ENCODE peak calls at places on chromosomes 11 and 22, in five cellular contexts. Z is body of pancreas, P is NCI-H774, L is cardiac muscle cell, J is suprapubic skin. T is an unnamed sample.

GRCh38 chr22:37751449-37752188 is 54.8 kb downstream of the TRIOBP start:
- DNase-seq in Z (no peak), P (no peak), L (no peak), J (no peak), T (no peak)

GRCh38 chr11:125412509-125412908 is 83.6 kb downstream of the FEZ1 start:
- DNase-seq in Z (no peak), P (no peak), L (no peak), J (no peak), T (no peak)

GRCh38 chr11:69914286-69915150 is 95.3 kb upstream of the FGF3 start:
- DNase-seq in Z (no peak), P (no peak), L (no peak), J (peak), T (no peak)

GRCh38 chr22:30423296-30423958 is 2.1 kb upstream of the MTFP1 start:
- DNase-seq in Z (peak), P (no peak), L (peak), J (peak), T (no peak)

GRCh38 chr11:86228967-86229330 is 15.6 kb upstream of the EED start:
- DNase-seq in Z (no peak), P (no peak), L (no peak), J (no peak), T (no peak)

GRCh38 chr11:120494595-120494994 is 17.0 kb upstream of the GRIK4 start:
- DNase-seq in Z (no peak), P (no peak), L (peak), J (no peak), T (no peak)

GRCh38 chr22:42937164-42937854 is 77.6 kb downstream of the PACSIN2 start:
- DNase-seq in Z (peak), P (no peak), L (no peak), J (peak), T (no peak)

GRCh38 chr11:3036419-3036818 is 20.8 kb downstream of the CARS1 start:
- DNase-seq in Z (no peak), P (no peak), L (no peak), J (no peak), T (no peak)

GRCh38 chr11:9687736-9688494 is 24.0 kb downstream of the SWAP70 start:
- DNase-seq in Z (peak), P (no peak), L (peak), J (no peak), T (no peak)

GRCh38 chr11:132770802-132771545 is 761.3 kb downstream of the OPCML start:
- DNase-seq in Z (no peak), P (no peak), L (no peak), J (no peak), T (no peak)

GRCh38 chr11:121300972-121301699 is 8.6 kb downstream of the SC5D start:
- DNase-seq in Z (no peak), P (no peak), L (no peak), J (no peak), T (no peak)

GRCh38 chr11:74896311-74896710 is 52.6 kb downstream of the XRRA1 start:
- DNase-seq in Z (no peak), P (no peak), L (no peak), J (no peak), T (no peak)

GRCh38 chr11:29554000-29554399 is 462.8 kb downstream of the KCNA4 start:
- DNase-seq in Z (no peak), P (no peak), L (no peak), J (no peak), T (no peak)

GRCh38 chr22:38270091-38270972 is 2.5 kb downstream of the TMEM184B start:
- DNase-seq in Z (no peak), P (no peak), L (no peak), J (no peak), T (no peak)

GRCh38 chr22:17063372-17064106 is 21.3 kb upstream of the IL17RA start:
- DNase-seq in Z (peak), P (no peak), L (peak), J (no peak), T (no peak)

GRCh38 chr11:68890490-68891231 is 13.0 kb downstream of the MRPL21 start:
- DNase-seq in Z (peak), P (no peak), L (no peak), J (peak), T (no peak)

GRCh38 chr22:31229402-31230140 is 17.5 kb downstream of the LIMK2 start:
- DNase-seq in Z (peak), P (no peak), L (no peak), J (no peak), T (no peak)

GRCh38 chr11:123653405-123653996 is 923 bp downstream of the SCN3B start:
- DNase-seq in Z (no peak), P (peak), L (no peak), J (no peak), T (no peak)

GRCh38 chr11:72951193-72951592 is 137.0 kb downstream of the ATG16L2 start:
- DNase-seq in Z (no peak), P (no peak), L (no peak), J (no peak), T (no peak)

GRCh38 chr22:32265882-32266767 is 11.0 kb upstream of the SLC5A4 start:
- DNase-seq in Z (peak), P (peak), L (peak), J (peak), T (peak)

GRCh38 chr11:20367313-20367948 is 3.9 kb downstream of the HTATIP2 start:
- DNase-seq in Z (no peak), P (no peak), L (no peak), J (no peak), T (no peak)

GRCh38 chr22:29936186-29936585 is 53.2 kb downstream of the MTMR3 start:
- DNase-seq in Z (no peak), P (no peak), L (no peak), J (no peak), T (no peak)

GRCh38 chr22:46025973-46026906 is 49.3 kb upstream of the WNT7B start:
- DNase-seq in Z (peak), P (no peak), L (no peak), J (peak), T (no peak)

GRCh38 chr22:50677493-50678217 is 5.0 kb downstream of the SHANK3 start:
- DNase-seq in Z (no peak), P (no peak), L (no peak), J (peak), T (no peak)

GRCh38 chr11:97786961-97787360 is 1233.8 kb upstream of the CNTN5 start:
- DNase-seq in Z (no peak), P (no peak), L (no peak), J (no peak), T (no peak)

GRCh38 chr22:40413873-40414272 is 43.5 kb downstream of the SGSM3 start:
- DNase-seq in Z (no peak), P (no peak), L (no peak), J (no peak), T (no peak)

GRCh38 chr11:76604652-76605241 is 65.8 kb downstream of the LRRC32 start:
- DNase-seq in Z (peak), P (no peak), L (no peak), J (peak), T (no peak)

GRCh38 chr11:13140028-13140870 is 131.1 kb downstream of the RASSF10 start:
- DNase-seq in Z (peak), P (no peak), L (peak), J (no peak), T (no peak)

GRCh38 chr11:77151804-77152513 is 23.9 kb downstream of the MYO7A start:
- DNase-seq in Z (no peak), P (no peak), L (no peak), J (no peak), T (no peak)

GRCh38 chr11:44726278-44727113 is at the start of gene TSPAN18:
- DNase-seq in Z (no peak), P (no peak), L (peak), J (no peak), T (peak)

GRCh38 chr22:32327596-32328171 is 30.0 kb upstream of the RFPL3 start:
- DNase-seq in Z (no peak), P (no peak), L (no peak), J (no peak), T (no peak)

GRCh38 chr11:117820071-117820470 is 4.5 kb downstream of the FXYD2 start:
- DNase-seq in Z (no peak), P (peak), L (no peak), J (no peak), T (no peak)